ENCODE peak calls at places on chromosomes 6 and 20, in nine cellular contexts. W is HepG2, R is A549, G is esophagus muscularis mucosa, N is tibial nerve, T is ovary, Q is transverse colon, L is K562, M is suprapubic skin. O is an unnamed sample.

GRCh38 chr6:89148016-89148750 is 2.3 kb downstream of the PM20D2 start:
- DNase-seq in Q (no peak), W (no peak), L (no peak), T (no peak), N (no peak), M (no peak), G (no peak), R (no peak), O (no peak)

GRCh38 chr20:13396036-13396435 is 175.0 kb downstream of the ISM1 start:
- DNase-seq in Q (no peak), L (no peak), R (no peak), T (no peak), G (no peak), W (no peak), N (no peak), M (no peak), O (no peak)

GRCh38 chr6:12369781-12370262 is 79.7 kb downstream of the EDN1 start:
- DNase-seq in L (no peak), Q (no peak), M (no peak), W (no peak), T (no peak), G (no peak), N (no peak), R (no peak), O (no peak)

GRCh38 chr20:61240814-61241213 is 11.2 kb upstream of the CDH4 start:
- DNase-seq in N (no peak), G (no peak), R (no peak), M (no peak), T (no peak), W (no peak), Q (no peak), L (no peak), O (no peak)

GRCh38 chr6:129055796-129056195 is 172.9 kb downstream of the LAMA2 start:
- DNase-seq in T (no peak), Q (no peak), W (no peak), N (no peak), L (no peak), R (no peak), M (no peak), G (no peak), O (no peak)

GRCh38 chr6:106710580-106710979 is 81.2 kb downstream of the QRSL1 start:
- DNase-seq in N (no peak), M (no peak), L (no peak), Q (no peak), G (no peak), W (no peak), R (no peak), T (no peak), O (no peak)

GRCh38 chr20:61449057-61449456 is 197.0 kb downstream of the CDH4 start:
- DNase-seq in N (no peak), W (no peak), T (no peak), G (no peak), L (no peak), M (no peak), Q (no peak), R (no peak), O (no peak)

GRCh38 chr6:78605909-78606446 is 261.4 kb upstream of the IRAK1BP1 start:
- DNase-seq in R (no peak), M (no peak), W (no peak), L (no peak), N (no peak), Q (no peak), G (no peak), T (no peak), O (no peak)

GRCh38 chr20:14582855-14583254 is 245.4 kb upstream of the FLRT3 start:
- DNase-seq in W (no peak), T (no peak), G (no peak), R (no peak), M (no peak), L (no peak), N (no peak), Q (no peak), O (no peak)

GRCh38 chr6:8707956-8708772 is 272.8 kb upstream of the SLC35B3 start:
- DNase-seq in T (no peak), Q (peak), R (peak), G (no peak), L (no peak), M (no peak), W (peak), N (no peak), O (no peak)

GRCh38 chr20:51014797-51015722 is 7.8 kb downstream of the KCNG1 start:
- DNase-seq in L (peak), M (no peak), W (peak), N (no peak), Q (peak), G (no peak), T (peak), R (peak), O (no peak)

GRCh38 chr6:147660334-147661311 is 152.1 kb downstream of the SAMD5 start:
- DNase-seq in T (no peak), W (peak), R (no peak), L (peak), N (no peak), G (no peak), Q (no peak), M (no peak), O (no peak)

GRCh38 chr20:2845607-2846006 is 5.1 kb downstream of the VPS16 start:
- DNase-seq in G (no peak), T (no peak), L (no peak), W (no peak), R (no peak), Q (no peak), M (no peak), N (no peak), O (no peak)

GRCh38 chr6:142075516-142076101 is 57.1 kb upstream of the GJE1 start:
- DNase-seq in Q (no peak), N (no peak), L (no peak), W (no peak), G (no peak), T (no peak), R (no peak), M (no peak), O (no peak)

GRCh38 chr6:97850458-97851218 is 567.6 kb upstream of the MMS22L start:
- DNase-seq in W (no peak), L (no peak), N (no peak), M (no peak), R (no peak), T (no peak), Q (no peak), G (no peak), O (no peak)

GRCh38 chr20:24993337-24994185 is 1.0 kb upstream of the APMAP start:
- DNase-seq in Q (no peak), R (peak), N (no peak), W (peak), G (no peak), M (no peak), L (no peak), T (no peak), O (peak)

GRCh38 chr6:21263531-21264287 is 329.8 kb upstream of the SOX4 start:
- DNase-seq in N (no peak), Q (no peak), M (no peak), G (peak), R (no peak), T (no peak), W (no peak), L (peak), O (no peak)

GRCh38 chr6:13662651-13663334 is 47.7 kb downstream of the NOL7 start:
- DNase-seq in T (no peak), G (no peak), Q (no peak), M (no peak), N (no peak), R (no peak), L (no peak), W (no peak), O (no peak)

GRCh38 chr20:4571759-4572531 is 149.8 kb upstream of the PRND start:
- DNase-seq in Q (no peak), N (no peak), G (peak), M (no peak), W (no peak), L (no peak), T (no peak), R (no peak), O (no peak)

GRCh38 chr6:112801681-112802080 is 454.6 kb downstream of the RFPL4B start:
- DNase-seq in Q (no peak), R (no peak), M (no peak), W (no peak), L (no peak), G (no peak), T (no peak), N (no peak), O (no peak)
- TF ChIP-seq EP300 in Q (no peak), R (no peak), M (no peak), W (no peak), L (no peak), G (no peak), T (no peak), N (no peak), O (no peak)

GRCh38 chr6:9789201-9789600 is 625.7 kb downstream of the TFAP2A start:
- DNase-seq in N (no peak), M (no peak), T (no peak), Q (no peak), R (no peak), W (no peak), L (no peak), G (no peak), O (no peak)
- TF ChIP-seq CTCF in N (no peak), M (no peak), T (no peak), Q (no peak), R (no peak), W (no peak), L (no peak), G (no peak), O (no peak)

GRCh38 chr20:17491488-17491887 is 39.7 kb downstream of the BFSP1 start:
- DNase-seq in G (no peak), R (no peak), Q (no peak), N (no peak), W (no peak), T (no peak), L (no peak), M (no peak), O (peak)

GRCh38 chr20:17490501-17490900 is 40.7 kb downstream of the BFSP1 start:
- DNase-seq in L (no peak), Q (no peak), M (no peak), G (no peak), T (no peak), W (no peak), N (no peak), R (no peak), O (peak)

GRCh38 chr20:17485017-17485416 is 46.2 kb downstream of the BFSP1 start:
- DNase-seq in M (no peak), R (no peak), N (no peak), L (no peak), W (no peak), Q (no peak), G (no peak), T (no peak), O (no peak)

GRCh38 chr20:17491041-17491440 is 40.1 kb downstream of the BFSP1 start:
- DNase-seq in R (no peak), Q (no peak), G (no peak), N (no peak), T (no peak), L (no peak), W (no peak), M (no peak), O (peak)

GRCh38 chr20:17488916-17489600 is 42.1 kb downstream of the BFSP1 start:
- DNase-seq in Q (no peak), T (no peak), L (no peak), G (no peak), W (no peak), M (no peak), N (no peak), R (no peak), O (peak)
- TF ChIP-seq EP300 in Q (no peak), T (no peak), L (no peak), G (no peak), W (no peak), M (no peak), N (no peak), R (no peak), O (no peak)

DNA sequence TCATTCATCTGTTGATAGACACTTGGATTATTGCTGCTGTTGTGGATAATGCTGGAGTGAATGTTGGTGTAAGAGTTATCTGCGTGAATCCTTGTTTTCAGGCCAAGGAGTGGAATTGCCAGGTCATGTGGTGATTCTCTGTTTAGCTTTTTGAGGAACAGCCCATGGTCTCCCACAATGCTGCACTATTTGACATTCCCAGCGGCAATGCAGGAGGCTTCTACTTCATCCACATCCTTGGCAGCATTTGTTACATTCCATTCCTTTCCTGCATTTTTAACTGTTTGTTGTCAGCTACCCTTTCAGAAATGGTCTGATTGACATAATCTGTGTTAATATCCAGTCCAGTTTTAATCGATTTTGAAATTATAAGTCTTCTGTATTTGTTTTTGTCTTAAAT is 51.7 kb upstream of the CLDN20 start:
- DNase-seq in G (no peak), T (no peak), R (no peak), L (no peak), W (no peak), N (no peak), Q (no peak), M (no peak), O (no peak)
- TF ChIP-seq CTCF in G (no peak), T (no peak), R (no peak), L (no peak), W (no peak), N (no peak), Q (no peak), M (no peak), O (no peak)

GRCh38 chr6:4802312-4802935 is 26.2 kb downstream of the CDYL start:
- DNase-seq in T (no peak), Q (no peak), M (no peak), R (no peak), N (no peak), L (no peak), G (no peak), W (no peak), O (no peak)

GRCh38 chr6:4805553-4806307 is 29.5 kb downstream of the CDYL start:
- DNase-seq in R (peak), T (peak), W (peak), Q (peak), M (no peak), N (no peak), L (no peak), G (no peak), O (peak)

GRCh38 chr6:4806308-4807190 is 30.3 kb downstream of the CDYL start:
- DNase-seq in Q (no peak), T (no peak), G (no peak), N (no peak), W (no peak), L (no peak), M (no peak), R (no peak), O (no peak)

GRCh38 chr6:4803343-4803744 is 27.1 kb downstream of the CDYL start:
- DNase-seq in N (no peak), M (no peak), Q (no peak), G (no peak), L (no peak), W (no peak), T (no peak), R (no peak), O (no peak)

GRCh38 chr6:4804095-4804494 is 27.9 kb downstream of the CDYL start:
- DNase-seq in R (no peak), N (no peak), W (peak), M (no peak), Q (peak), L (no peak), T (no peak), G (no peak), O (no peak)
- TF ChIP-seq EP300 in R (no peak), N (no peak), W (no peak), M (no peak), Q (no peak), L (no peak), T (no peak), G (no peak), O (no peak)

GRCh38 chr6:3235969-3236368 is 8.5 kb upstream of the TUBB2B start:
- DNase-seq in N (no peak), T (no peak), L (no peak), Q (no peak), W (no peak), M (no peak), R (no peak), G (no peak), O (no peak)

GRCh38 chr6:3235486-3235885 is 8.0 kb upstream of the TUBB2B start:
- DNase-seq in L (no peak), G (no peak), T (no peak), W (no peak), R (no peak), N (no peak), M (no peak), Q (no peak), O (no peak)

GRCh38 chr6:3239110-3239830 is 11.8 kb upstream of the TUBB2B start:
- DNase-seq in N (no peak), Q (no peak), M (no peak), L (peak), T (no peak), W (no peak), G (no peak), R (peak), O (no peak)

GRCh38 chr6:3240595-3240994 is 13.1 kb upstream of the TUBB2B start:
- DNase-seq in R (no peak), M (no peak), Q (no peak), T (no peak), G (no peak), N (no peak), L (no peak), W (no peak), O (no peak)

DNA sequence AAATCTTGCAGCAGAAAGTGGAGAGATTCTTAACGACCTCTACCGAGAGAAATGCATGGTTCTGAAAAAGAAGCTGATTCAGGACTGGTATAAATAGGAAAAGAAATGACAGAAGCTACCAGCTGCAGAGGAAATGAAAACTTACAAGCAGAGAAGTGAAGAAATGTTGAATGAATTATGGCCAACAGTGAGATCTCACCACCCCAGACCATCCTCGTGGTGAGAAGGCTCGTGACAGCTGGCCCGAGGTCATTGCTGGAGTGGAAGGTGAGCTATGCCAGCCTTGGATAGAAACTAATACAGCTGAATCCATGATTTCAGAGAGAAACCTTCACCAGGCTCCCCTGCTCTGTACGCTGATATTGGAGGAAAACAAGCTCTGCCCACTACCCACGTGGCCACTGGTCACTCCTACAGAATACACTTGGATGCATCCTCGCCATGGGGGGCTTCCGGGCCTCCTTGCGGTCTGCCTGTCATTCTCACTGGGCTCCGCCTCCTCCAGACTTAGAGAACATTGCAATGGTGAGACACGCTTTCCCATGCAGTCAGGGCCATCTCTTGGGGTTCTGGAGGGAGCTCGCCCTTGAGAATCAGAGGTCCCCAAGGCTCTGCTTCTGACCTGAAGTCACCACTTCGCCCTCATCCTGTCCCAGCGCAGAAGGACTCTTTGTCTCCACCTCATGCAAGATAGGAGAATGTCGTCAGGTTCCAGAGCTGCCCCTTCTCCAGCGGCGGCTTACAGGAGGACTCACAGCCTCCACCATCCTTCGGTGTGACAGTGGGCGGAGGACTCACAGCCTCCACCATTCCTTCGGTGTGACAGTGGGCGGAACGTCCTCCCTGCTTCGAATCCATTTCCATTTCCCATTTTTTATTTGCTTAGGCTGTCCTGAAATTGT is 10.6 kb upstream of the TUBB2B start:
- DNase-seq in R (no peak), N (no peak), T (no peak), G (no peak), Q (no peak), W (no peak), L (no peak), M (no peak), O (no peak)
- TF ChIP-seq CTCF in R (no peak), N (no peak), T (no peak), G (no peak), Q (no peak), W (no peak), L (peak), M (no peak), O (no peak)

DNA sequence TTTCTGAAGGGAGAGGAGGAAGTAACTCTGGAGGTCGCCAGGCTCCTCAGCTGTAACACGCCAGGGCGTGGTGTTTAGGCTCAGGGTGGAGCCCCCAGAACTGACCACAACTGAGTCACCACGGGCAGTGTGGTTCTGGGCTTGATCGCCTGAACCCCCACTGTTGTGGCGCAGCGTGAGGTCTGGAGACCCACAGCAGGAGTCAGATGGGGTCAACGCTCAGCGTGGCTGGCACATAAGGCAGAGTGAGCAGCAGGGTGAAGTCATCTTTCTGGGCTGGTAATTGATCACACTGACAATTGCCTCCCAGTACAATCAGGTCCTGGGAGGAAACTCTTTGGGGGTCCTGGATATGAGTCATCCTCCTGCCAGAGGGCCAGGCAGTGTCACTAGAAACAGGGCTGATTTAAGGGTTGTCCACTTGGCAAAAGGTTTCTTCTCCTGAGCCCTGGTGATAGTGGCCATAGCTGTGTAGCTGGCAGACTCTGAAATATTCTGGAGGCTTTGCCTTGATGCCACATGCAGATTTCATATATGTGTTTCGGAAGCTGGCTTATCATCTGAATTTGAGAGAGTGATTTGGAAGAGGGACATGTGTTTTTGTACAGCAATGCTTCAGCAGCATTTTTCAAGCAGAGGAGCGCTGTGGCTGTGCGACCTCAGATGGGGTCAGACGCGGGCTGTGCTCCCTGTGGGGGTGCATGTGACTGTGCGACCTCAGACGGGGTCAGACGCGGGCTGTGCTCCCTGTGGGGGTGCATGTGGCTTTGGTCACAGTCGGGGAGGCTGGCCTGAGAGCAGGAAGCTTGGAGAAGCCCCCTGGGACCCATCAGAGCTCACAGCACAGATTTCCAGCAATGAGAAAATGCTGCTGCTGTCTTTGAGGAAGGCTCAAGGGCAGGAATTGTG is 50.0 kb downstream of the SYNJ2 start:
- DNase-seq in W (no peak), L (peak), M (peak), Q (peak), G (no peak), T (peak), N (peak), R (no peak), O (peak)
- TF ChIP-seq EP300 in W (no peak), L (peak), M (no peak), Q (no peak), G (no peak), T (no peak), N (no peak), R (peak), O (no peak)

GRCh38 chr6:36098920-36099647 is 31.2 kb upstream of the MAPK13 start:
- DNase-seq in R (no peak), T (no peak), G (no peak), L (peak), M (no peak), Q (no peak), N (no peak), W (no peak), O (no peak)

GRCh38 chr6:36094238-36094637 is 36.1 kb upstream of the MAPK13 start:
- DNase-seq in L (no peak), G (no peak), M (no peak), R (no peak), N (no peak), W (no peak), Q (no peak), T (no peak), O (no peak)

GRCh38 chr6:36094786-36095496 is 35.4 kb upstream of the MAPK13 start:
- DNase-seq in R (peak), T (peak), L (peak), M (peak), G (peak), N (peak), W (peak), Q (peak), O (peak)

GRCh38 chr6:36098253-36098919 is 31.9 kb upstream of the MAPK13 start:
- DNase-seq in Q (no peak), L (no peak), M (no peak), R (no peak), G (no peak), W (no peak), T (no peak), N (no peak), O (no peak)

GRCh38 chr6:36095497-36096391 is 34.6 kb upstream of the MAPK13 start:
- DNase-seq in G (no peak), M (no peak), L (no peak), Q (peak), N (no peak), W (peak), T (no peak), R (no peak), O (no peak)
- TF ChIP-seq CTCF in G (no peak), M (no peak), L (no peak), Q (no peak), N (no peak), W (peak), T (no peak), R (no peak), O (no peak)

O was measured in sigmoid colon.